ENCODE peak calls at places on chromosomes 4 and X, in seven cellular contexts. V, G, S, Q, D, L and N are unnamed samples.

GRCh38 chr4:71944956-71945355 is 86.8 kb upstream of the NPFFR2 start:
- DNase-seq in V (no peak), G (no peak), S (no peak), Q (no peak), D (no peak), L (peak; percentile 32), N (no peak)

GRCh38 chrX:24098932-24099331 is 44.2 kb downstream of the EIF2S3 start:
- DNase-seq in V (no peak), G (no peak), S (no peak), Q (no peak), D (no peak), L (no peak), N (no peak)

GRCh38 chr4:26179316-26179760 is 141.5 kb upstream of the RBPJ start:
- DNase-seq in V (no peak), G (no peak), S (no peak), Q (no peak), D (no peak), L (no peak), N (no peak)

GRCh38 chr4:88823058-88823919 is 125.7 kb upstream of the NAP1L5 start:
- DNase-seq in V (peak; percentile 88), G (peak; percentile 85), S (no peak), Q (peak; percentile 93), D (peak; percentile 90), L (peak; percentile 91), N (peak; percentile 14)

GRCh38 chrX:1486177-1486576 is 33.5 kb upstream of the ASMTL start:
- DNase-seq in V (no peak), G (no peak), S (no peak), Q (no peak), D (no peak), L (no peak), N (no peak)

GRCh38 chr4:118086334-118086733 is 52.0 kb downstream of the NDST3 start:
- DNase-seq in V (peak; percentile 64), G (no peak), S (no peak), Q (peak; percentile 62), D (no peak), L (peak; percentile 76), N (no peak)

GRCh38 chr4:87239821-87240220 is 19.4 kb upstream of the KLHL8 start:
- DNase-seq in V (peak; percentile 32), G (no peak), S (no peak), Q (peak; percentile 40), D (no peak), L (no peak), N (no peak)

GRCh38 chr4:104728380-104729122 is 233.9 kb upstream of the CXXC4 start:
- DNase-seq in V (peak; percentile 23), G (no peak), S (no peak), Q (peak; percentile 39), D (no peak), L (peak; percentile 88), N (no peak)

GRCh38 chr4:112509243-112510190 is 6.5 kb downstream of the NEUROG2 start:
- DNase-seq in V (peak; percentile 21), G (no peak), S (no peak), Q (peak; percentile 86), D (no peak), L (peak; percentile 39), N (no peak)

GRCh38 chr4:98519268-98519993 is 139.0 kb downstream of the TSPAN5 start:
- DNase-seq in V (peak; percentile 39), G (no peak), S (no peak), Q (no peak), D (no peak), L (peak; percentile 45), N (no peak)

GRCh38 chr4:98319021-98319420 is 57.8 kb downstream of the RAP1GDS1 start:
- DNase-seq in V (no peak), G (no peak), S (no peak), Q (no peak), D (no peak), L (no peak), N (no peak)

GRCh38 chrX:41304178-41304577 is 29.8 kb upstream of the DDX3X start:
- DNase-seq in V (no peak), G (no peak), S (no peak), Q (no peak), D (no peak), L (no peak), N (no peak)

GRCh38 chr4:156113138-156113537 is 159.5 kb upstream of the CTSO start:
- DNase-seq in V (no peak), G (no peak), S (no peak), Q (no peak), D (no peak), L (peak; percentile 39), N (no peak)

GRCh38 chr4:114417214-114417613 is 181.4 kb upstream of the UGT8 start:
- DNase-seq in V (no peak), G (no peak), S (no peak), Q (peak; percentile 82), D (no peak), L (no peak), N (no peak)

GRCh38 chr4:189773909-189774308 is 166.8 kb upstream of the FRG1 start:
- DNase-seq in V (peak; percentile 0), G (no peak), S (no peak), Q (no peak), D (no peak), L (peak; percentile 48), N (no peak)

GRCh38 chr4:97496298-97496873 is 646.9 kb downstream of the STPG2 start:
- DNase-seq in V (no peak), G (no peak), S (no peak), Q (peak; percentile 48), D (no peak), L (peak; percentile 45), N (no peak)

GRCh38 chrX:115966920-115967319 is 203.6 kb upstream of the AGTR2 start:
- DNase-seq in V (no peak), G (no peak), S (no peak), Q (no peak), D (no peak), L (no peak), N (no peak)

GRCh38 chr4:109708990-109709389 is 5.7 kb upstream of the CASP6 start:
- DNase-seq in V (no peak), G (no peak), S (no peak), Q (no peak), D (no peak), L (no peak), N (no peak)

GRCh38 chr4:2795558-2796260 is 2.8 kb downstream of the SH3BP2 start:
- DNase-seq in V (no peak), G (peak; percentile 26), S (no peak), Q (no peak), D (no peak), L (no peak), N (no peak)

GRCh38 chr4:68256284-68256683 is 10.8 kb upstream of the TMPRSS11B start:
- DNase-seq in V (no peak), G (no peak), S (no peak), Q (no peak), D (no peak), L (peak; percentile 4), N (no peak)

GRCh38 chr4:7062816-7063215 is 5.0 kb downstream of the GRPEL1 start:
- DNase-seq in V (no peak), G (no peak), S (no peak), Q (no peak), D (no peak), L (no peak), N (no peak)

GRCh38 chrX:44312421-44312820 is 31.1 kb downstream of the EFHC2 start:
- DNase-seq in V (no peak), G (no peak), S (no peak), Q (no peak), D (no peak), L (no peak), N (no peak)

GRCh38 chrX:21658152-21658737 is at the start of gene KLHL34:
- DNase-seq in V (no peak), G (peak; percentile 32), S (no peak), Q (no peak), D (no peak), L (no peak), N (no peak)

GRCh38 chrX:82070948-82071347 is 869.0 kb downstream of the SH3BGRL start:
- DNase-seq in V (no peak), G (no peak), S (no peak), Q (no peak), D (no peak), L (no peak), N (no peak)

GRCh38 chrX:42022158-42022557 is 98.8 kb upstream of the CASK start:
- DNase-seq in V (no peak), G (no peak), S (no peak), Q (no peak), D (no peak), L (no peak), N (no peak)

GRCh38 chr4:85409251-85409650 is 65.7 kb upstream of the ARHGAP24 start:
- DNase-seq in V (peak; percentile 9), G (no peak), S (no peak), Q (no peak), D (no peak), L (peak; percentile 2), N (no peak)

GRCh38 chr4:101660607-101661006 is 129.9 kb upstream of the BANK1 start:
- DNase-seq in V (no peak), G (no peak), S (no peak), Q (peak; percentile 82), D (no peak), L (no peak), N (no peak)

GRCh38 chr4:40656221-40656863 is 26.7 kb upstream of the RBM47 start:
- DNase-seq in V (no peak), G (no peak), S (no peak), Q (no peak), D (no peak), L (no peak), N (no peak)

GRCh38 chr4:85737254-85737653 is 262.3 kb downstream of the ARHGAP24 start:
- DNase-seq in V (no peak), G (no peak), S (no peak), Q (peak; percentile 53), D (no peak), L (no peak), N (no peak)

GRCh38 chr4:125368684-125369083 is 53.9 kb downstream of the FAT4 start:
- DNase-seq in V (peak; percentile 73), G (no peak), S (no peak), Q (no peak), D (no peak), L (peak; percentile 54), N (no peak)

GRCh38 chr4:177461606-177462005 is 19.4 kb upstream of the AGA start:
- DNase-seq in V (peak; percentile 48), G (no peak), S (no peak), Q (no peak), D (no peak), L (no peak), N (no peak)

GRCh38 chr4:12724520-12724919 is 759.6 kb downstream of the RAB28 start:
- DNase-seq in V (no peak), G (no peak), S (no peak), Q (peak; percentile 14), D (no peak), L (peak; percentile 2), N (no peak)

GRCh38 chrX:143788265-143788664 is 67.7 kb upstream of the SPANXN2 start:
- DNase-seq in V (no peak), G (no peak), S (no peak), Q (peak; percentile 24), D (no peak), L (no peak), N (no peak)

GRCh38 chr4:53147711-53148110 is 218.2 kb downstream of the SCFD2 start:
- DNase-seq in V (no peak), G (no peak), S (no peak), Q (no peak), D (no peak), L (no peak), N (no peak)

GRCh38 chrX:69073241-69073640 is 92.0 kb downstream of the PJA1 start:
- DNase-seq in V (no peak), G (no peak), S (no peak), Q (no peak), D (no peak), L (no peak), N (no peak)